ENCODE peak calls at places on chromosome 5, in four cellular contexts. F is spleen, H is uterus, P is progenitor cell of endocrine pancreas. I is an unnamed sample.

GRCh38 chr5:126020770-126021169 is 402.4 kb upstream of the GRAMD2B start:
- DNase-seq in F (no peak), H (no peak), P (no peak), I (no peak)

GRCh38 chr5:43664641-43665040 is 61.7 kb downstream of the NNT start:
- DNase-seq in F (no peak), H (no peak), P (no peak), I (no peak)

GRCh38 chr5:172630961-172631360 is 10.1 kb upstream of the NEURL1B start:
- DNase-seq in F (no peak), H (peak), P (no peak), I (no peak)

GRCh38 chr5:168887931-168888330 is 308.8 kb upstream of the PANK3 start:
- DNase-seq in F (no peak), H (no peak), P (no peak), I (no peak)

GRCh38 chr5:149995385-149996085 is 4.9 kb downstream of the TIGD6 start:
- DNase-seq in F (no peak), H (no peak), P (no peak), I (no peak)

GRCh38 chr5:66958126-66958983 is 238.2 kb downstream of the CD180 start:
- DNase-seq in F (no peak), H (no peak), P (no peak), I (no peak)

GRCh38 chr5:111461261-111461671 is 51.1 kb downstream of the STARD4 start:
- DNase-seq in F (no peak), H (no peak), P (no peak), I (no peak)

GRCh38 chr5:173645437-173645807 is 29.0 kb upstream of the BOD1 start:
- DNase-seq in F (no peak), H (no peak), P (no peak), I (no peak)

GRCh38 chr5:177361418-177362101 is 3.8 kb downstream of the RGS14 start:
- DNase-seq in F (peak), H (no peak), P (no peak), I (no peak)

GRCh38 chr5:72503888-72504491 is 3.2 kb downstream of the ZNF366 start:
- DNase-seq in F (no peak), H (no peak), P (no peak), I (no peak)

GRCh38 chr5:112348387-112348786 is 70.7 kb downstream of the EPB41L4A start:
- DNase-seq in F (no peak), H (no peak), P (no peak), I (no peak)

GRCh38 chr5:87099246-87099914 is 168.3 kb upstream of the RASA1 start:
- DNase-seq in F (no peak), H (no peak), P (no peak), I (no peak)

GRCh38 chr5:89686081-89686765 is 723.3 kb downstream of the CETN3 start:
- DNase-seq in F (no peak), H (no peak), P (no peak), I (no peak)

GRCh38 chr5:83488271-83488670 is 16.7 kb downstream of the VCAN start:
- DNase-seq in F (no peak), H (no peak), P (no peak), I (no peak)

GRCh38 chr5:90944116-90944515 is 385.5 kb downstream of the ADGRV1 start:
- DNase-seq in F (no peak), H (no peak), P (no peak), I (no peak)

GRCh38 chr5:178515019-178515418 is 75.2 kb downstream of the COL23A1 start:
- DNase-seq in F (no peak), H (no peak), P (no peak), I (no peak)

GRCh38 chr5:122154910-122155309 is 25.6 kb downstream of the ZNF474 start:
- DNase-seq in F (no peak), H (no peak), P (no peak), I (no peak)

GRCh38 chr5:33840927-33841547 is 50.8 kb downstream of the ADAMTS12 start:
- DNase-seq in F (no peak), H (no peak), P (no peak), I (no peak)

GRCh38 chr5:113488645-113489184 is 462 bp upstream of the MCC start:
- DNase-seq in F (no peak), H (no peak), P (no peak), I (no peak)

GRCh38 chr5:99398946-99399345 is 470.1 kb upstream of the CHD1 start:
- DNase-seq in F (no peak), H (no peak), P (no peak), I (no peak)

GRCh38 chr5:172383231-172383802 is 71.0 kb downstream of the SH3PXD2B start:
- DNase-seq in F (no peak), H (no peak), P (no peak), I (no peak)

GRCh38 chr5:19920761-19921160 is 67.2 kb downstream of the CDH18 start:
- DNase-seq in F (no peak), H (no peak), P (no peak), I (no peak)

GRCh38 chr5:4862500-4862899 is 277.6 kb upstream of the ADAMTS16 start:
- DNase-seq in F (no peak), H (no peak), P (no peak), I (no peak)

GRCh38 chr5:52987711-52988329 is 1.3 kb upstream of the ITGA2 start:
- DNase-seq in F (no peak), H (no peak), P (no peak), I (no peak)

GRCh38 chr5:36661446-36662220 is 55.2 kb downstream of the SLC1A3 start:
- DNase-seq in F (no peak), H (no peak), P (no peak), I (no peak)

GRCh38 chr5:7329712-7330111 is 66.2 kb upstream of the ADCY2 start:
- DNase-seq in F (no peak), H (no peak), P (no peak), I (no peak)

GRCh38 chr5:2889946-2890475 is 138.5 kb upstream of the IRX2 start:
- DNase-seq in F (no peak), H (no peak), P (peak), I (no peak)

GRCh38 chr5:139835656-139836055 is 40.0 kb downstream of the PSD2 start:
- DNase-seq in F (no peak), H (no peak), P (no peak), I (no peak)

GRCh38 chr5:79471556-79471955 is 42.4 kb downstream of the HOMER1 start:
- DNase-seq in F (no peak), H (no peak), P (no peak), I (no peak)

GRCh38 chr5:84585218-84585617 is 200.5 kb upstream of the EDIL3 start:
- DNase-seq in F (no peak), H (no peak), P (no peak), I (no peak)

GRCh38 chr5:159337291-159337974 is 7.1 kb upstream of the IL12B start:
- DNase-seq in F (no peak), H (no peak), P (no peak), I (no peak)

GRCh38 chr5:76391014-76391413 is 12.1 kb upstream of the IQGAP2 start:
- DNase-seq in F (no peak), H (no peak), P (no peak), I (no peak)

GRCh38 chr5:61401726-61402125 is 69.7 kb downstream of the ZSWIM6 start:
- DNase-seq in F (no peak), H (no peak), P (no peak), I (no peak)

GRCh38 chr5:122772446-122772845 is 2.4 kb upstream of the SNX2 start:
- DNase-seq in F (no peak), H (no peak), P (no peak), I (no peak)

GRCh38 chr5:36630201-36630968 is 24.0 kb downstream of the SLC1A3 start:
- DNase-seq in F (no peak), H (no peak), P (no peak), I (no peak)

GRCh38 chr5:135462304-135462703 is 10.2 kb upstream of the TIFAB start:
- DNase-seq in F (peak), H (no peak), P (peak), I (no peak)
- TF ChIP-seq CTCF in F (no peak), H (no peak), P (peak), I (no peak)

GRCh38 chr5:155480731-155481131 is 467.2 kb downstream of the KIF4B start:
- DNase-seq in F (no peak), H (no peak), P (no peak), I (no peak)

GRCh38 chr5:155481182-155481581 is 467.6 kb downstream of the KIF4B start:
- DNase-seq in F (no peak), H (no peak), P (no peak), I (no peak)

GRCh38 chr5:155471027-155471426 is 457.5 kb downstream of the KIF4B start:
- DNase-seq in F (no peak), H (no peak), P (no peak), I (no peak)

GRCh38 chr5:155472780-155473179 is 459.2 kb downstream of the KIF4B start:
- DNase-seq in F (no peak), H (no peak), P (no peak), I (no peak)

DNA sequence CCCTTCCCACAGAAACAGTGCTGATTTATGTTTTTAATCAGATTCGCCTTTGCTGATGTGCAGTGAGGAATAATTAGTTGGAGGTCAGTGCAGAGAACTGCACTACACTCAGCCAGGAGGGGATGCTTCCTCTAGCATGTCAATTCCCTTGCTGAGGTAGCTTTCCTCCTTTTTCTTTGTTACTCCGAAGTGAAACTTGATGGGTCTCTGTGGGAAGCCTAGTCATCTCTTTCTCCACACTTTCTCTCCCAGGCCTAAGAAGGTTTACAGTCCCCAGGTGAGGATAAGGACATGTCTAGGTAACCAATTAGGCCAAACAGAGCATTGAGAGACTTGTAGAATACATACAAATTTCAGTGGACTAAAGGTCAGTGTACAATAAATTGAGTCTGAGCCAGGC is 461.8 kb downstream of the KIF4B start:
- DNase-seq in F (no peak), H (no peak), P (no peak), I (no peak)
- TF ChIP-seq CTCF in F (no peak), H (no peak), P (no peak), I (no peak)

DNA sequence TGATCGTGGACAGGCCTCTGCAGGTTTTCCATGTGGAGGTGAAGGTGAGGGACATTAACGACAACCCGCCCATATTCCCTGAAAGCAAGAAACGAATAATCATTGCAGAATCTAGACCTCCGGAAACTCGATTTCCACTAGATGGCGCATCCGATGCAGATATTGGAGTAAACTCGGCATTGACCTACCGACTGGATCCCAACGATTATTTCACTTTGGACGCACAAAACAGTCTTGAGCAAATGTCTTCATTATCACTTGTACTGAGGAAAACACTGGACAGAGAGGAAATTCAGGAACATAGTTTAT is 621 bp downstream of the PCDHA13 start:
- DNase-seq in F (no peak), H (no peak), P (no peak), I (no peak)
- TF ChIP-seq CTCF in F (no peak), H (peak), P (no peak), I (no peak)

DNA sequence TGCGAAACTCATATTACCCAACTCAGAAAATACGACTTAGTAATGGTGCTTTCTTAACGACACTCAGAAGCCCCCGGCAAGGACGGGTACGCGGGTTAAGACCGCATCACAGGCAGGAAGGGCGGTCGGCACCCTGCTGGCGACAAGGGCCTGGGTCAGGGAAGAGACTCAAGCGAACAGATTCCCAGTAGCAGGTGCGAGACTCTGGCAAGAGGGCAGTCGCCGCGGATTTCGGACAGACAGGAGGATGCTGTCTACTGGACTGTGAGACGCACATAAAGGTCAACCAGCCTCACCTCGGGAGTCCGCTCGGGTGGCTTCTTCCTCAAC is 398 bp downstream of the RAPGEF6 start:
- DNase-seq in F (no peak), H (no peak), P (peak), I (no peak)
- TF ChIP-seq CTCF in F (peak), H (no peak), P (peak), I (no peak)

GRCh38 chr5:170508660-170509322 is 5.0 kb downstream of the KCNIP1 start:
- DNase-seq in F (no peak), H (no peak), P (no peak), I (no peak)
- TF ChIP-seq CTCF in F (no peak), H (no peak), P (peak), I (no peak)

I was measured in omental fat pad.